ENCODE peak calls at places on chromosomes 1 and 21, in five cellular contexts. A is progenitor cell of endocrine pancreas; M is stimulated activated CD8-positive, alpha-beta memory T cell treated with anti-CD3 and anti-CD28 coated beads, Interleukin-15, amount 100 ng/mL, for 24 hours; T is neuronal stem cell; O is NCI-H510A. J is an unnamed sample.

GRCh38 chr1:8211251-8211619 is 106.7 kb upstream of the SLC45A1 start:
- DNase-seq in A (no peak), M (no peak), T (no peak), O (no peak), J (no peak)

GRCh38 chr21:26079376-26079775 is 91.2 kb downstream of the APP start:
- DNase-seq in T (no peak), A (no peak), M (no peak), O (no peak), J (peak)

GRCh38 chr21:43578677-43579313 is 80.5 kb downstream of the HSF2BP start:
- DNase-seq in T (no peak), A (no peak), O (no peak), M (no peak), J (no peak)

GRCh38 chr21:44366586-44367211 is 13.3 kb downstream of the TRPM2 start:
- DNase-seq in O (no peak), A (no peak), T (no peak), M (no peak), J (no peak)

GRCh38 chr1:156654700-156655099 is 12.8 kb downstream of the BCAN start:
- DNase-seq in O (no peak), A (no peak), T (no peak), M (no peak), J (no peak)

GRCh38 chr1:219703240-219703639 is 90.3 kb upstream of the ZC3H11B start:
- DNase-seq in T (no peak), A (no peak), O (no peak), M (no peak), J (no peak)

GRCh38 chr1:44138239-44138638 is 3.2 kb downstream of the KLF18 start:
- DNase-seq in T (no peak), A (no peak), O (no peak), M (no peak), J (no peak)

GRCh38 chr21:17513214-17514123 is 626 bp downstream of the CXADR start:
- DNase-seq in O (peak), T (peak), A (no peak), M (peak), J (peak)

GRCh38 chr1:232575524-232576040 is 54.4 kb downstream of the SIPA1L2 start:
- DNase-seq in T (no peak), A (no peak), O (no peak), M (no peak), J (peak)

GRCh38 chr21:8994640-8995511 is 1526.5 kb upstream of the TPTE start:
- DNase-seq in A (no peak), T (no peak), O (no peak), M (no peak), J (no peak)

GRCh38 chr21:36609654-36610053 is 89.3 kb upstream of the SIM2 start:
- DNase-seq in T (no peak), O (no peak), A (no peak), M (no peak), J (no peak)

GRCh38 chr1:247335871-247336270 is 4.2 kb upstream of the ZNF496 start:
- DNase-seq in O (no peak), M (no peak), T (no peak), A (no peak), J (no peak)

GRCh38 chr1:161080391-161081150 is 8.8 kb downstream of the NECTIN4 start:
- DNase-seq in T (no peak), M (no peak), A (no peak), O (no peak), J (no peak)

GRCh38 chr1:7022058-7022457 is 236.8 kb downstream of the CAMTA1 start:
- DNase-seq in M (no peak), A (no peak), T (no peak), O (no peak), J (no peak)

GRCh38 chr1:192810253-192810880 is 1.5 kb downstream of the RGS2 start:
- DNase-seq in M (no peak), O (no peak), A (no peak), T (peak), J (no peak)

GRCh38 chr1:44239961-44240371 is 26.7 kb downstream of the DMAP1 start:
- DNase-seq in T (no peak), M (no peak), O (no peak), A (no peak), J (no peak)

GRCh38 chr1:204180133-204180532 is 14.0 kb upstream of the REN start:
- DNase-seq in M (no peak), A (no peak), O (peak), T (no peak), J (no peak)

GRCh38 chr21:35195232-35195631 is 146.1 kb upstream of the RUNX1 start:
- DNase-seq in M (no peak), O (no peak), T (no peak), A (no peak), J (no peak)

GRCh38 chr1:63746129-63746864 is 27.5 kb upstream of the ROR1 start:
- DNase-seq in A (no peak), O (no peak), T (no peak), M (no peak), J (peak)

GRCh38 chr1:181646723-181647122 is 163.4 kb downstream of the CACNA1E start:
- DNase-seq in M (no peak), A (no peak), O (no peak), T (no peak), J (no peak)

GRCh38 chr1:33443067-33443704 is 12.3 kb upstream of the PHC2 start:
- DNase-seq in O (no peak), M (no peak), A (no peak), T (no peak), J (no peak)